ENCODE peak calls at places on chromosomes 3 and 15, in eight cellular contexts. I is left kidney; K is left lung; T is CD4-positive, alpha-beta T cell; U is NCI-H460; P is neural progenitor cell; G is astrocyte of the spinal cord; J is ELF-1. Y is an unnamed sample.

GRCh38 chr15:20341901-20342605 is 199.5 kb downstream of the GOLGA6L6 start:
- DNase-seq in I (no peak), K (peak), T (peak), U (no peak), P (peak), G (no peak), J (peak), Y (no peak)

GRCh38 chr3:190173426-190173825 is 52.7 kb upstream of the P3H2 start:
- DNase-seq in I (no peak), K (no peak), T (no peak), U (no peak), P (no peak), G (no peak), J (no peak), Y (no peak)

GRCh38 chr3:129636082-129636481 is 29.6 kb upstream of the PLXND1 start:
- DNase-seq in I (no peak), K (no peak), T (no peak), U (no peak), P (no peak), G (no peak), J (no peak), Y (no peak)

GRCh38 chr15:84654689-84655453 is 788 bp upstream of the WDR73 start:
- DNase-seq in I (peak), K (peak), T (peak), U (peak), P (peak), G (peak), J (peak), Y (no peak)

GRCh38 chr15:63056843-63057242 is 14.3 kb downstream of the TPM1 start:
- DNase-seq in I (no peak), K (no peak), T (no peak), U (no peak), P (no peak), G (peak), J (peak), Y (no peak)

GRCh38 chr3:48739955-48740823 is 23.2 kb upstream of the IP6K2 start:
- DNase-seq in I (peak), K (peak), T (peak), U (peak), P (peak), G (peak), J (peak), Y (no peak)

GRCh38 chr3:64184621-64185020 is 40.6 kb downstream of the PRICKLE2 start:
- DNase-seq in I (no peak), K (no peak), T (no peak), U (no peak), P (no peak), G (peak), J (no peak), Y (no peak)

GRCh38 chr15:39135989-39136388 is 444.9 kb upstream of the THBS1 start:
- DNase-seq in I (no peak), K (no peak), T (no peak), U (no peak), P (no peak), G (peak), J (no peak), Y (no peak)

GRCh38 chr3:189849262-189849661 is 218.1 kb downstream of the TP63 start:
- DNase-seq in I (peak), K (no peak), T (no peak), U (no peak), P (no peak), G (no peak), J (no peak), Y (no peak)